ENCODE peak calls at places on chromosomes 2 and 18, in four cellular contexts. O, A, D and I are unnamed samples.

GRCh38 chr18:63887424-63887823 is at the start of gene SERPINB2:
- DNase-seq in O (peak), A (no peak), D (peak), I (no peak)

GRCh38 chr18:8844721-8845148 is 139.4 kb downstream of the MTCL1 start:
- DNase-seq in O (peak), A (no peak), D (no peak), I (no peak)

GRCh38 chr18:39235118-39235719 is 1669.6 kb upstream of the CELF4 start:
- DNase-seq in O (no peak), A (no peak), D (no peak), I (no peak)

GRCh38 chr18:11741505-11742145 is 52.6 kb downstream of the GNAL start:
- DNase-seq in O (no peak), A (peak), D (no peak), I (no peak)

GRCh38 chr2:203453858-203454451 is 81.1 kb downstream of the RAPH1 start:
- DNase-seq in O (peak), A (peak), D (peak), I (peak)

GRCh38 chr2:122815120-122815519 is 1059.7 kb downstream of the TSN start:
- DNase-seq in O (no peak), A (no peak), D (no peak), I (no peak)

GRCh38 chr2:151730242-151730975 is 3.9 kb downstream of the NEB start:
- DNase-seq in O (peak), A (no peak), D (no peak), I (no peak)

GRCh38 chr2:21267232-21267835 is 143.6 kb downstream of the TDRD15 start:
- DNase-seq in O (no peak), A (no peak), D (no peak), I (no peak)

GRCh38 chr2:45010706-45011036 is 1.4 kb upstream of the SIX2 start:
- DNase-seq in O (no peak), A (no peak), D (no peak), I (no peak)

GRCh38 chr2:114426756-114427155 is 15.7 kb upstream of the DPP10 start:
- DNase-seq in O (no peak), A (no peak), D (no peak), I (no peak)

GRCh38 chr2:48320747-48321146 is 209.2 kb upstream of the STON1 start:
- DNase-seq in O (no peak), A (no peak), D (no peak), I (no peak)

GRCh38 chr18:42310956-42311355 is 355.9 kb downstream of the PIK3C3 start:
- DNase-seq in O (no peak), A (no peak), D (no peak), I (no peak)

GRCh38 chr2:176536739-176537138 is 267.5 kb downstream of the MTX2 start:
- DNase-seq in O (no peak), A (no peak), D (no peak), I (no peak)

GRCh38 chr2:138503087-138503442 is 1.5 kb downstream of the SPOPL start:
- DNase-seq in O (no peak), A (no peak), D (peak), I (no peak)

GRCh38 chr2:24824966-24825882 is 32.0 kb downstream of the CENPO start:
- DNase-seq in O (no peak), A (peak), D (no peak), I (no peak)

GRCh38 chr18:63552581-63552980 is 10.4 kb downstream of the SERPINB12 start:
- DNase-seq in O (no peak), A (no peak), D (no peak), I (no peak)

GRCh38 chr2:100780203-100781008 is 39.5 kb upstream of the NPAS2 start:
- DNase-seq in O (peak), A (no peak), D (peak), I (no peak)

GRCh38 chr2:169393068-169393590 is 30.8 kb upstream of the LRP2 start:
- DNase-seq in O (no peak), A (no peak), D (no peak), I (peak)

GRCh38 chr2:112686348-112687217 is 34.2 kb upstream of the NT5DC4 start:
- DNase-seq in O (no peak), A (peak), D (no peak), I (no peak)

GRCh38 chr2:15881120-15881433 is 59.3 kb upstream of the MYCN start:
- DNase-seq in O (no peak), A (no peak), D (no peak), I (no peak)

GRCh38 chr2:74374509-74375205 is 5.5 kb downstream of the DCTN1 start:
- DNase-seq in O (peak), A (peak), D (peak), I (no peak)

GRCh38 chr2:218161639-218162038 is 5.1 kb downstream of the CXCR1 start:
- DNase-seq in O (no peak), A (no peak), D (no peak), I (no peak)

GRCh38 chr2:173001664-173002604 is 73.7 kb upstream of the MAP3K20 start:
- DNase-seq in O (no peak), A (no peak), D (no peak), I (no peak)

GRCh38 chr18:55856191-55856590 is 268.2 kb upstream of the TCF4 start:
- DNase-seq in O (peak), A (no peak), D (peak), I (no peak)

GRCh38 chr18:35938158-35938557 is 34.3 kb upstream of the RMP24 start:
- DNase-seq in O (peak), A (no peak), D (no peak), I (no peak)

GRCh38 chr2:160214461-160215055 is 14.5 kb upstream of the ITGB6 start:
- DNase-seq in O (peak), A (no peak), D (no peak), I (no peak)

GRCh38 chr2:63078852-63079606 is 28.4 kb downstream of the OTX1 start:
- DNase-seq in O (no peak), A (peak), D (peak), I (no peak)

GRCh38 chr2:71950256-71951066 is 197.2 kb downstream of the CYP26B1 start:
- DNase-seq in O (no peak), A (no peak), D (no peak), I (no peak)

GRCh38 chr2:241064802-241065354 is 37.2 kb downstream of the MTERF4 start:
- DNase-seq in O (no peak), A (no peak), D (no peak), I (no peak)

DNA sequence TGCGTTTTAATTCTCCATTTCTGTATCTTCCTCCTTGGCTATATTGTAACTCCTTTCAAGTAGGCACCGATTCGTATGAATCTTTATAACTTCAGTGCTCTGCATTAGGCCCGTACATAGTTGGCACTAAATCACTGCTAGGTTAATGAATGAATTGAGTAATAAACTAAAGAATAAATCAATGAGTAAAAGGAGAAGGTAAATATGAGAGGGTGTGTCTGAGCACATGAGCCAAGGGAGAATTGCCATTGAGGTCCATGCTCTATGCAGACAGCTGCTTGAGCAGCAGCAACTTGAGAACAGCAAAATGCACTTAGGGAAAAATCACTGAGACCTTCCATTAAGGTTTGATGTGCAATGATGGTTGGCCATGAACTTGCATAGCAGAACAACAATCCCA is 11.2 kb upstream of the TRPM8 start:
- DNase-seq in O (no peak), A (no peak), D (no peak), I (no peak)
- TF ChIP-seq FOS in O (no peak), A (no peak), D (no peak), I (no peak)

GRCh38 chr2:199458017-199458805 is 472 bp upstream of the SATB2 start:
- DNase-seq in O (no peak), A (peak), D (peak), I (no peak)

GRCh38 chr2:199460101-199460671 is 2.4 kb upstream of the SATB2 start:
- DNase-seq in O (peak), A (no peak), D (peak), I (no peak)

GRCh38 chr2:199460808-199461454 is 3.2 kb upstream of the SATB2 start:
- DNase-seq in O (no peak), A (no peak), D (peak), I (no peak)

GRCh38 chr2:199458806-199459285 is 1.1 kb upstream of the SATB2 start:
- DNase-seq in O (peak), A (no peak), D (peak), I (no peak)

DNA sequence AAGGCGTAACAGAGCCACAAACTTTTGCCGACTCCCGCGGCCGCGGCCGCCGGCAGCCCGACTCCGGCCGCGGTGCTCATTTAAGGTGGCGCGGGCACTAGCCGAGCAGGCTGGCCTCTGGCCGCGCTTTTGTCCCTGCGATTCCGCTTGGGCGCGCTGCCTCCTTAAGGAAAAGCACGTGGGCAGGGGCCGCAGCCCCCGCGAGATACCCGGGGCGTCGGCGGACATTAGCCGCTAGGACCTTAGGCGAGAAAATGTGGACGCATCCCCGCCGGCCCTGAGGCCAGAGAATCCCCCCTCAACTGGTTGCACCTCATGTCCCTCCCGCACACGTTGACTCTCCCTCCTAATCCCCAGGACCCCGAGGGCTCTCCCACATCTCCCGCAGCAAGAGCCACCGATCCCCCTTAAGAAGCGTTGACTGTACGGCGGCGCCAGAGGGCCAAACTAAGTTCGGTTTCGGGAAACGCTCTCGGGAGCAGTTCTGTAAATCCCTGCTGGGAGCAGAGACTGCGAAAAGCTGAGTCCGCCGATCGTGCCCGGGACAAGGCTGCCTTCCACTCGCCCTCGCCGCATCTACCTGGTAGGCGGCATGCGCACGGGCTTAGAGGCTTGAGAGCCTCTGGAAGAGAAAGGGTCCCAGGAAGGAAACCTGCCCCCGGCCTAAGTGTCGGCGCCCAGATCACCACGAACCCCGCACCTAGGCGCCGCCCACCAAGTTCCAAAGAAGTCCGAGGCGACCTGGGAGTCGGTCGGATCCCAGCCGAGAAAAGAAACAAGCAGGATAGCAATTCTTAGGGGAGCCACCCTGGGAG is 1.8 kb upstream of the SATB2 start:
- DNase-seq in O (peak), A (peak), D (peak), I (peak)
- TF ChIP-seq FOS in O (no peak), A (no peak), D (no peak), I (no peak)

DNA sequence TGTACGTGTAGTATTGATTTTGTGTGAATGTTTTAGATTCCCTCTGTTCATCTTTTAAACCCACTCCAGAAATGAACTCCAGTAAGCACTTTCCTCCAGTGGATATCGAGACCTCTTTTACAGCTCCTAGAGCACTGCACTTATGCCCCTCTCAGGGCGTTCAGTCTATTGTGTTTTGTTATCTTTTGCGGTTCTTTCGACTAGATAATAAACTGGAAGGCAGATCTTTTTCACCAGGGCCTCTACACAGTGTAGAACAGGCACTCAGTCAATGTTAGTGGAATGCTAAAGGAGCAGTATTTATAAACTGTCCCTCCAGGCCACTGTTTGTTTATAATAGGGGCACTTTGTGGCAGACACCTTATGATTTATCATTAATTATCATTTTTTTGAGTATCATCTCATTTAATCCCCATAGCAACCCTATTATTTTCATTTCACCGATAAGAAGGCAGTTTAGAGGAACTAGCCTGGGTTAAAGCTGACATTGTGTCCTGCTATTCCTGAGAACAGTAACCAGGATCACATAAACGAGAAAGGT is 742 bp upstream of the SOS1 start:
- DNase-seq in O (no peak), A (no peak), D (no peak), I (no peak)
- TF ChIP-seq FOS in O (no peak), A (no peak), D (no peak), I (no peak)

GRCh38 chr18:68840554-68841263 is 42.8 kb downstream of the CCDC102B start:
- DNase-seq in O (peak), A (no peak), D (peak), I (no peak)
- TF ChIP-seq FOS in O (peak), A (no peak), D (peak), I (no peak)

GRCh38 chr2:96869824-96870630 is at the start of gene SEMA4C:
- DNase-seq in O (no peak), A (peak), D (peak), I (no peak)
- TF ChIP-seq FOS in O (no peak), A (no peak), D (no peak), I (no peak)

DNA sequence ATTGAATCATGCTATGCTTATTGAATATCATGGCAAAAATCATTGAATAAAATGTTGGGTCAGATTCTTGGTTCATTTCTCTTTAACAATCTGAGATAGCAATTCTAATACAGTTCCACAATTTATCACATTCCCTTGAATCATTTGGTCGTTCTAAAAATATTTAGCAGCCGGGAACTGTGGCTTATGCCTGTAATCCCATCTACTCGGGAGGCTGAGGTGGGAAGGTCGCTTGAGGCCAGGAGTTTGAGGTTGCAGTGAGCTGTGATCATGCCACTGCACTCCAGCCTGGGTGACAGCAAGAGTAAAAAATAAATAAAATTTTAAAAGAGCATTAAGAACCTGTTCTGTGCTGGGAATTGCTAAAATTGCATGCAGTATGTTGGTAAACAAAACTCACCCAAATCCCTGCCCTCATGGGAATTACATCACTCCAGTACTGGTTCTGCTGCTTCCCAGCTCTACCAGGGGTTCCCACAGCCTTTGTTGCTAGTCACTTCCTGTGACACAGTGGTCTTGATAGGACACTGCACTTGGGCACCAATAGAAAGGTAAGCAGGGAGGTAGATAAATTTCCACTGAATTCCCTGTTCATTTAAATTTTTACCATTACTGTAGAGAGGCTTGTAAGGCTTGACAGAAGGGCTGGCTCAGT is 200.4 kb downstream of the CTNNA2 start:
- DNase-seq in O (no peak), A (no peak), D (no peak), I (no peak)
- TF ChIP-seq FOS in O (no peak), A (no peak), D (no peak), I (no peak)

GRCh38 chr2:3279236-3279960 is 98.2 kb downstream of the EIPR1 start:
- DNase-seq in O (no peak), A (no peak), D (no peak), I (no peak)
- TF ChIP-seq FOS in O (no peak), A (no peak), D (no peak), I (no peak)

GRCh38 chr2:143681006-143681405 is 551.8 kb downstream of the ARHGAP15 start:
- DNase-seq in O (no peak), A (no peak), D (no peak), I (no peak)

GRCh38 chr2:143685439-143686078 is 556.3 kb downstream of the ARHGAP15 start:
- DNase-seq in O (no peak), A (no peak), D (no peak), I (no peak)

GRCh38 chr2:143684731-143685364 is 555.6 kb downstream of the ARHGAP15 start:
- DNase-seq in O (no peak), A (no peak), D (no peak), I (no peak)

GRCh38 chr2:143683977-143684376 is 554.8 kb downstream of the ARHGAP15 start:
- DNase-seq in O (no peak), A (no peak), D (no peak), I (no peak)

GRCh38 chr2:143682643-143683042 is 553.4 kb downstream of the ARHGAP15 start:
- DNase-seq in O (no peak), A (no peak), D (no peak), I (no peak)
- TF ChIP-seq FOS in O (no peak), A (no peak), D (no peak), I (no peak)

GRCh38 chr2:200905618-200906296 is 16.6 kb downstream of the NIF3L1 start:
- DNase-seq in O (peak), A (peak), D (peak), I (no peak)
- TF ChIP-seq FOS in O (no peak), A (no peak), D (no peak), I (no peak)

DNA sequence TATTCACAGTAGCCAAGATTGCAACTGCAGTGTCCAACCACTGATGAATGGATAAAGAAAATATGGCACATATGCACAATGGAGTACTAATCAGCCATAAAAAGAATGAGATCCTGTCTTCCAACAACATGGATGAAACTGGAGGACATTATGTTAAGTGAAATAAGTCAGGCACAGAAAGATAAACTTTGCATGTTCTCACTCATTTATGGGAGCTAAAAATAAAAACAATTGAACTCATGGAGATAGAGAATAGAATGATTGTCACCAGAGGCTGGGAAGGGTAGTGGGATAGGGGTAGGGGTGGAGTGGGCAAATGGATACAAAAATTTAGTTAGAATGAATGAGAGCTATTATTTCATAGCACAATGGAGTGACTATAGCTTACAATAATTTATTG is 305.5 kb upstream of the ETAA1 start:
- DNase-seq in O (no peak), A (no peak), D (no peak), I (no peak)
- TF ChIP-seq FOS in O (no peak), A (no peak), D (no peak), I (no peak)